ENCODE peak calls at places on chromosome 7, in ten cellular contexts. G is GM12891, C is spleen, B is stomach, V is GM23338, Y is HCT116, H is Panc1, O is endothelial cell of umbilical vein, Q is K562, K is SK-N-SH. L is an unnamed sample.

GRCh38 chr7:4690953-4691856 is 9.1 kb downstream of the FOXK1 start:
- DNase-seq in G (no peak), C (no peak), B (no peak), V (no peak), Y (no peak), H (no peak), O (no peak), Q (no peak), K (no peak), L (no peak)

GRCh38 chr7:146503844-146504243 is 387.2 kb downstream of the CNTNAP2 start:
- DNase-seq in G (no peak), C (no peak), B (no peak), V (peak; percentile 31), Y (no peak), H (no peak), O (no peak), Q (no peak), K (no peak), L (no peak)

GRCh38 chr7:44565097-44565794 is 8.5 kb downstream of the DDX56 start:
- DNase-seq in G (peak; percentile 70), C (peak; percentile 92), B (peak; percentile 73), V (peak; percentile 76), Y (no peak), H (peak; percentile 48), O (peak; percentile 62), Q (peak; percentile 61), K (peak; percentile 80), L (peak; percentile 75)

GRCh38 chr7:143148050-143148449 is 16.2 kb downstream of the PIP start:
- DNase-seq in G (no peak), C (no peak), B (no peak), V (no peak), Y (no peak), H (no peak), O (no peak), Q (no peak), K (no peak), L (no peak)

GRCh38 chr7:105837765-105838241 is 38.6 kb downstream of the ATXN7L1 start:
- DNase-seq in G (no peak), C (no peak), B (no peak), V (peak; percentile 69), Y (no peak), H (no peak), O (no peak), Q (no peak), K (no peak), L (peak; percentile 22)

GRCh38 chr7:14826426-14826825 is 76.1 kb downstream of the DGKB start:
- DNase-seq in G (no peak), C (no peak), B (no peak), V (no peak), Y (no peak), H (no peak), O (no peak), Q (no peak), K (no peak), L (no peak)

GRCh38 chr7:142381727-142382409 is 124.0 kb upstream of the PRSS58 start:
- DNase-seq in G (no peak), C (no peak), B (no peak), V (no peak), Y (no peak), H (no peak), O (no peak), Q (no peak), K (no peak), L (no peak)

GRCh38 chr7:130896898-130897514 is 163.0 kb upstream of the KLF14 start:
- DNase-seq in G (peak; percentile 52), C (peak; percentile 91), B (peak; percentile 71), V (peak; percentile 86), Y (peak; percentile 86), H (no peak), O (peak; percentile 75), Q (peak; percentile 87), K (peak; percentile 86), L (peak; percentile 80)

DNA sequence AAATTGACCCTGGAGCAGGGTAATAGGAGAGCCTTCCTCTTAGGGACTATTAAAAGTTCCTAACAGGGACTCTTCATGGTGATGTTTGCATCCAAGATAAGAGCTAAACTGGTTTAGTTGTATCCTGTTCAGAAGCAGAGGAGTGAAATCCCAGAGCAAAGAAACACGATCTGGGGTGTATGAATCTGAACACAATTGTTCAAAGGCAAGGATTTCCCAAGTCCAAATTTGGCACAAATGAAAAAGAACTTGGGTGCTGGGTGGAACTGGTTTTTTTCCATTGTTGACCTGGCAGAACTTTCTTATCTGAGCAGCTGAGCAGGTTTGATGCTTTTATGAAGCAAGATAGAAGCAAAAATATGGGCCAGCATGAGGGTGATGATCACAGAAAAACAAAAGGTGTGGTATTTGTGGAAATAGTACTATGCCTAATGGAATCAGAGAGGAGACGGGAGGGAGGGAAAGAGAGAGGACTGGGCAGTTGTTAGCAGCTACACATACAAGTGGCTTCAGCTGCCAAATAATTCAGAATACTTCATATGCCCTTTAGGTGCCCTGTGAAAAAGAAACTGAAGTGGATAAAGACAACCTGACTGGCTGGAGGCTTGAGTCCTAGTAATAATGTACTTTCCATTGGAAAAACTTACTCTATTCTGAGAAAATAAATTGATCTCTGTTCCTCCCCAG is 6.1 kb downstream of the AGFG2 start:
- DNase-seq in G (no peak), C (no peak), B (peak; percentile 35), V (no peak), Y (no peak), H (no peak), O (no peak), Q (no peak), K (no peak), L (no peak)
- TF ChIP-seq POLR2AphosphoS5 in G (peak; percentile 17), C (no peak), B (peak; percentile 23), V (no peak), Y (no peak), H (no peak), O (no peak), Q (no peak), K (no peak), L (no peak)

GRCh38 chr7:94297397-94297838 is 97.3 kb upstream of the COL1A2 start:
- DNase-seq in G (no peak), C (no peak), B (peak; percentile 32), V (no peak), Y (no peak), H (no peak), O (no peak), Q (no peak), K (no peak), L (peak; percentile 48)

GRCh38 chr7:94303736-94304135 is 91.0 kb upstream of the COL1A2 start:
- DNase-seq in G (no peak), C (no peak), B (no peak), V (no peak), Y (no peak), H (no peak), O (peak; percentile 55), Q (no peak), K (no peak), L (peak; percentile 10)

GRCh38 chr7:94298943-94299342 is 95.8 kb upstream of the COL1A2 start:
- DNase-seq in G (no peak), C (no peak), B (no peak), V (no peak), Y (no peak), H (no peak), O (no peak), Q (no peak), K (no peak), L (no peak)

GRCh38 chr7:94300176-94300835 is 94.4 kb upstream of the COL1A2 start:
- DNase-seq in G (no peak), C (no peak), B (no peak), V (no peak), Y (no peak), H (no peak), O (no peak), Q (no peak), K (no peak), L (no peak)

DNA sequence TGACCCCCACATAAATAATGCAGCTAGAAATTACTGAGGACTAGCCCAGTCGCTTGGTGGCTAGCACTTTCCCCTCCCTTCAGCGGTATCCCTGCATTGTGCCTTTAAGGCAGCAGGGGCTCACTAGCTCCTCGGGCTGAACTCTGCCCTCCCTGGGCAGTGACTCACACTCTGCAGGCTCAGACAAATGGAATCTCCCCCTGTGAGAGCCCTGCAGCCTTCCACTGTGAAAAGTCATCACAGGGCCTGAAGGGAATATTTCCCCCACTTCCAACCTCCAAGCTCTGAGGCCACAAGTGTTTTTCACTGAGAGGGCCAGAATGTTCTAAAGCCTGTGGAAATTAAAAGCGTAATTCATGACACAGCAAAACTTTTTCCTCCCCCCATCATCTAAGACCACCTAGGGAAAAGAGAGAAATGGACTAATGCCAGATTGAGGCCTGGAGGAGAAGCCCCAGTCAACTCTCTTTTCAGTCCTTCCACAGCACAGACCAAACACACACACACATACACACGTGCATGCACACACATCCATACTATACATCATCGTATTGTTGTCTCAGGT is 93.6 kb upstream of the COL1A2 start:
- DNase-seq in G (no peak), C (no peak), B (peak; percentile 31), V (peak; percentile 82), Y (peak; percentile 79), H (peak; percentile 67), O (peak; percentile 93), Q (peak; percentile 23), K (peak; percentile 27), L (peak; percentile 52)
- TF ChIP-seq POLR2AphosphoS5 in G (no peak), C (no peak), B (no peak), V (no peak), Y (no peak), H (no peak), O (no peak), Q (no peak), K (peak; percentile 81), L (peak; percentile 28)

GRCh38 chr7:1291040-1291689 is 58.5 kb downstream of the UNCX start:
- DNase-seq in G (no peak), C (peak; percentile 66), B (no peak), V (no peak), Y (no peak), H (no peak), O (no peak), Q (no peak), K (no peak), L (no peak)

GRCh38 chr7:1288996-1289551 is 56.4 kb downstream of the UNCX start:
- DNase-seq in G (no peak), C (peak; percentile 60), B (no peak), V (no peak), Y (no peak), H (no peak), O (no peak), Q (no peak), K (no peak), L (no peak)

GRCh38 chr7:1288390-1288995 is 55.8 kb downstream of the UNCX start:
- DNase-seq in G (no peak), C (peak; percentile 50), B (no peak), V (no peak), Y (no peak), H (no peak), O (no peak), Q (no peak), K (no peak), L (no peak)

GRCh38 chr7:1290262-1291039 is 57.8 kb downstream of the UNCX start:
- DNase-seq in G (no peak), C (peak; percentile 71), B (peak; percentile 29), V (peak; percentile 34), Y (no peak), H (no peak), O (peak; percentile 3), Q (no peak), K (no peak), L (no peak)

GRCh38 chr7:1289681-1290261 is 57.1 kb downstream of the UNCX start:
- DNase-seq in G (no peak), C (peak; percentile 69), B (no peak), V (peak; percentile 41), Y (no peak), H (no peak), O (peak; percentile 3), Q (no peak), K (no peak), L (no peak)
- TF ChIP-seq POLR2AphosphoS5 in G (no peak), C (no peak), B (no peak), V (no peak), Y (no peak), H (no peak), O (no peak), Q (no peak), K (no peak), L (no peak)

GRCh38 chr7:47481656-47482012 is 100.3 kb downstream of the TNS3 start:
- DNase-seq in G (no peak), C (no peak), B (no peak), V (no peak), Y (no peak), H (no peak), O (no peak), Q (no peak), K (no peak), L (no peak)

GRCh38 chr7:47480576-47481538 is 101.1 kb downstream of the TNS3 start:
- DNase-seq in G (no peak), C (no peak), B (no peak), V (peak; percentile 77), Y (no peak), H (no peak), O (no peak), Q (no peak), K (no peak), L (peak; percentile 33)

GRCh38 chr7:47479821-47480575 is 101.9 kb downstream of the TNS3 start:
- DNase-seq in G (no peak), C (no peak), B (no peak), V (no peak), Y (no peak), H (no peak), O (no peak), Q (no peak), K (no peak), L (peak; percentile 48)

GRCh38 chr7:47483604-47484273 is 98.2 kb downstream of the TNS3 start:
- DNase-seq in G (no peak), C (peak; percentile 67), B (no peak), V (peak; percentile 47), Y (no peak), H (no peak), O (no peak), Q (no peak), K (peak; percentile 63), L (no peak)

GRCh38 chr7:47482013-47482761 is 99.7 kb downstream of the TNS3 start:
- DNase-seq in G (no peak), C (peak; percentile 37), B (no peak), V (no peak), Y (no peak), H (no peak), O (peak; percentile 83), Q (peak; percentile 45), K (peak; percentile 81), L (no peak)
- TF ChIP-seq POLR2AphosphoS5 in G (no peak), C (peak; percentile 53), B (peak; percentile 55), V (no peak), Y (peak; percentile 13), H (no peak), O (peak; percentile 76), Q (peak; percentile 73), K (peak; percentile 70), L (no peak)